ENCODE peak calls at places on chromosomes 1 and 21, in five cellular contexts. A, W, R, Z and K are unnamed samples.

GRCh38 chr1:203250936-203251335 is 21.5 kb upstream of the CHIT1 start:
- DNase-seq in A (no peak), W (no peak), R (no peak), Z (no peak), K (no peak)

GRCh38 chr1:116472431-116472961 is 98.3 kb downstream of the CD58 start:
- DNase-seq in A (no peak), W (no peak), R (no peak), Z (peak; percentile 92), K (no peak)

GRCh38 chr1:217274927-217275616 is 355.8 kb downstream of the GPATCH2 start:
- DNase-seq in A (no peak), W (no peak), R (no peak), Z (peak; percentile 10), K (no peak)

GRCh38 chr1:27357281-27358037 is 9.3 kb downstream of the MAP3K6 start:
- DNase-seq in A (peak; percentile 87), W (peak; percentile 88), R (peak; percentile 78), Z (peak; percentile 73), K (peak; percentile 77)

GRCh38 chr1:186482661-186483255 is 21.8 kb upstream of the PDC start:
- DNase-seq in A (peak; percentile 84), W (peak; percentile 45), R (peak; percentile 41), Z (peak; percentile 88), K (peak; percentile 60)

GRCh38 chr1:116986531-116987255 is 14.9 kb upstream of the CD101 start:
- DNase-seq in A (peak; percentile 57), W (no peak), R (no peak), Z (no peak), K (peak; percentile 18)

GRCh38 chr1:46171351-46171750 is 3.5 kb upstream of the TSPAN1 start:
- DNase-seq in A (no peak), W (no peak), R (no peak), Z (no peak), K (peak; percentile 79)

GRCh38 chr1:30300669-30301068 is 422.7 kb downstream of the MATN1 start:
- DNase-seq in A (no peak), W (no peak), R (no peak), Z (peak; percentile 57), K (no peak)

GRCh38 chr21:25330266-25330665 is 277.0 kb downstream of the MRPL39 start:
- DNase-seq in A (no peak), W (no peak), R (no peak), Z (no peak), K (no peak)

GRCh38 chr21:29436143-29436542 is 137.4 kb downstream of the BACH1 start:
- DNase-seq in A (peak; percentile 18), W (no peak), R (no peak), Z (peak; percentile 19), K (no peak)

GRCh38 chr1:187513190-187513589 is 684.4 kb downstream of the PLA2G4A start:
- DNase-seq in A (no peak), W (no peak), R (no peak), Z (peak; percentile 17), K (peak; percentile 44)

GRCh38 chr1:169707917-169708604 is 3.4 kb downstream of the SELL start:
- DNase-seq in A (no peak), W (no peak), R (no peak), Z (no peak), K (no peak)

GRCh38 chr1:234143681-234144080 is 229.6 kb upstream of the COA6 start:
- DNase-seq in A (no peak), W (no peak), R (no peak), Z (no peak), K (no peak)

GRCh38 chr1:15734296-15734695 is 1.8 kb upstream of the SLC25A34 start:
- DNase-seq in A (no peak), W (no peak), R (no peak), Z (no peak), K (no peak)

DNA sequence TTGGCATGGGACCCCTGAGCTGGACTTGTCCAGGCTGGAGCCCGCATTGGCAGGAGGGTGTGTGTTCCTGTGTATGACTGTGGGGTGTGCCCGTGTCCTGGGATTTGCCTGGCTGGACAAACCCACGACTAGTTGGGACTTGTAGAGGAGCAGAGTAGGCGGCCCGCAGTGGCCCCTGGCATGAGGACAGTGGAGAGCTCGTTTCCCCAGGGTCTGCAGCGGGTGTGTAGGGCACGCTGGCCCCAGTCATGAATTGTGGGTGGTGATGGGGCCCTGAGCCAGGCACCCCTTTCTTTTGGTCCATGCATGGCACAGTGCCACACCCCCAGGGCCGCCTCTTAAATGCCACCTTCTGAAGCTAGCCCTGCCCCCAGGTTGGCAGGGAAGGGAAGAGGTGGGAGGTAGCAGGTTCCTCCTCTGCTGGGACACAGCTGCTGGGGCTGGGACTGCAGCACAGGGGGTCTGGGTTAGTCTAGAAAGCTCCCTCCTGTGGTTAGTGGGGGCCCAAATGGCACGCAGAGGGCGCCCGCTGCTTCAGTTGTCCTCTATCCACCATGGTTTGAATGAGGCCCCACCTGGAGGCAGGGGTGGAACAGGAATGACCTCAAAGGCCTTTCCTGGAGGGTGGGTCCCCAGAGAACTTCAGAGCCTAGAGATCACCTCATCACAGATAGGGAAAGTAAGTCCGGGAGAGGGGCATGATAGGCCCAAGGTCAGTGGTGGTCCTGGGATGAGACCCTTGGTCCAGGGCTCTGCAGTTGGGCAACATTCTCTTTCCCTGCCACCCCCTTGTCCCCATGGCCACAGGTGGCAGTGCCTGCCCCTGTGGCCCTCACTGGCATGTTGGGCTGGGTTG is 4.1 kb downstream of the CROCC start:
- DNase-seq in A (no peak), W (no peak), R (no peak), Z (no peak), K (no peak)
- H3K4me3 ChIP-seq in A (no peak overlapping the region), W (no peak overlapping the region), R (no peak overlapping the region), Z (no peak overlapping the region), K (no peak overlapping the region)

GRCh38 chr1:37997256-37998088 is 7.7 kb upstream of the SF3A3 start:
- DNase-seq in A (no peak), W (no peak), R (no peak), Z (no peak), K (no peak)

GRCh38 chr1:37998089-37998808 is 7.1 kb downstream of the FHL3 start:
- DNase-seq in A (no peak), W (no peak), R (no peak), Z (no peak), K (no peak)

GRCh38 chr1:37995773-37996379 is 6.1 kb upstream of the SF3A3 start:
- DNase-seq in A (peak; percentile 96), W (peak; percentile 56), R (no peak), Z (peak; percentile 97), K (no peak)

GRCh38 chr1:37998913-37999433 is 6.3 kb downstream of the FHL3 start:
- DNase-seq in A (no peak), W (no peak), R (no peak), Z (no peak), K (peak; percentile 77)

GRCh38 chr1:37994886-37995566 is 5.2 kb upstream of the SF3A3 start:
- DNase-seq in A (peak; percentile 30), W (no peak), R (no peak), Z (no peak), K (no peak)
- H3K4me3 ChIP-seq in A (peak overlapping the region; percentile 67), W (no peak overlapping the region), R (no peak overlapping the region), Z (peak overlapping the region; percentile 54), K (no peak overlapping the region)

GRCh38 chr21:45556645-45557601 is 14.7 kb upstream of the SLC19A1 start:
- DNase-seq in A (no peak), W (peak; percentile 47), R (no peak), Z (no peak), K (peak; percentile 73)
- H3K4me3 ChIP-seq in A (no peak overlapping the region), W (no peak overlapping the region), R (no peak overlapping the region), Z (no peak overlapping the region), K (peak overlapping the region; percentile 72)

DNA sequence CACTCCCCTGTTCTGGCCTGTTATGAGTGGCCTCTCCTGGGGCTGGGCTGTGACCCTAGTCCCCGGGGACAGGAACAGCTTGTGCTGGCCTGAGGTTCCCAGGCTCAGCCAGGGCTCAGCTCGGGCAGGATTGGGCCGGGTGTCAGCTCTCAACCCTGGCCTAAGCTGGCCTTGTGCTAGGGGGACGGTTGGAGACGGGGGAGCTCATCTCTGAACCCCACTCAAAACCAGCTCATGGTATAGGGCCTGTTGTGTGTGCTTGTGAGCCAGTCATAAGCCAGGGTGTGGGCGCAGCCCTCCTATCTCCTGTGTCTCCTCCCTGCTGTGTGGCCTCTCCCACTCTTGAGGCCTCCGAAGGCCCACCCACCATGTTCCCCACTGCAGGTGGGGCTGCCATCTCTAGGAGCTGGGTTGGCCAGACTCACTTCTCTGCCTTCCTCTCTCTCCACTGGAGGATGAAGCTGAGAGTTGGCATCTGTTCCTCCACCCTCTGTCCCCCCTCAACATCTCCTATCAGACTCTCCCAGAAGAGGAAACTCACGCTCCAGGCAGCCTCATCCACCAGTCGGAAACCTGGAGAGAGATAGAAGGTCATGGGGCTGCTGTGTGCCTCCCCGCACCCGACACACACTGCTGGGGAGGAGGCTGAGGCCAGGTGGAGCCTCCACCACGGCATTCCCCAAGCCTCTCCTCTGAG is 1.3 kb downstream of the PEAR1 start:
- DNase-seq in A (no peak), W (peak; percentile 8), R (no peak), Z (no peak), K (no peak)
- H3K4me3 ChIP-seq in A (no peak overlapping the region), W (no peak overlapping the region), R (no peak overlapping the region), Z (no peak overlapping the region), K (no peak overlapping the region)

DNA sequence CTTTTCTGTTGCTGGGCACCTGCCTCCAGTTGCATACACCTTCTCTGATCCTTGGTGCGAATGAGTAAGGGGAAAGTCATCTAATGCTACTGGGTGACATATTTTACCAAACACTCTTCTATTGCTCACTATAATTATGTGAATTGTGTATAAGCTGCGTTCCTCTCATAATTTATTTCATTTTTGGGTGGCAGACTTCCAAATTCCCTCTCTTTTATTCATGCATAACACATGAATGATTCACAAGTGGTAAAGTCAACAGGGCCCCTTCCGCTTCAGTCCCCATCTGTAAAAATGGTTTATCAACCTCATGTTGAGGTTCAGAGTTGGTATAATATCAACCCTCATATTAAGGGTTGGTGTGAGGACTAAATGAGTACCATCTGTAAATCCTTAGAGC is 3.2 kb upstream of the QSOX1 start:
- DNase-seq in A (no peak), W (no peak), R (peak; percentile 41), Z (peak; percentile 67), K (no peak)
- H3K4me3 ChIP-seq in A (no peak overlapping the region), W (no peak overlapping the region), R (no peak overlapping the region), Z (no peak overlapping the region), K (no peak overlapping the region)

DNA sequence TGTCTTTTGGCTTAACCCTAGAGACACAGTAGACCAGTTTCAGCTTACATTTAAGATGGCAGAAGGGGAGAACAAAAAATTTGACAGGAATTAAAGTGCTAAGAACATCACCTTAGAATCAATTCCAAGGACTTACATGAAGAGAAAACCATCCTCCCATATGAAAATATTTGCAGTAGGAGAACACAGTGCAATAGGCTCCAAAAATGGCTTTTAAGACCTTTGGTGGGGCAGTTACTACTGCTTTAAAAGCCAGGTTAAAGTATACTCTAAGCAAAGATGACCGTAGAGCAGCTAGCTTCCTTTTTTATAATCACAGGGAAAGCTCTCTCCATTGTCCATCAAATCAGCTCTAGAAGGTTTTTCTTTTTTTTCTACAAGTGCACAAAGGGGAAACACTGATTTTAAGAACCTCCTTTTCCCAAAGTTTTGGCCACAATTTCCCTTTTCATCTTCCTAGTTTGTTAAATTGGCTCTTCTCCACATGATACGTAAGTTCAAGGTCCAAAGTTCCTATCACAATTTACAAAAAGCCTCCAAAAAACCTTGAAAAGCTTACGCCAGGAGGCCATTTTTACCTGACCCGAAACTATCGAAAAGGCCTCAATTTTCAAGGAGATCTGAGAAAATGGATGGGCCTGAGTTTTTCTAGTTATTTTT is 3.3 kb downstream of the TXNIP start:
- DNase-seq in A (no peak), W (no peak), R (no peak), Z (no peak), K (no peak)
- H3K4me3 ChIP-seq in A (no peak overlapping the region), W (peak overlapping the region; percentile 99), R (no peak overlapping the region), Z (peak overlapping the region; percentile 67), K (peak overlapping the region; percentile 99)

GRCh38 chr1:9200441-9200840 is 34.1 kb upstream of the H6PD start:
- DNase-seq in A (no peak), W (no peak), R (no peak), Z (no peak), K (no peak)
- H3K4me3 ChIP-seq in A (no peak overlapping the region), W (no peak overlapping the region), R (no peak overlapping the region), Z (no peak overlapping the region), K (no peak overlapping the region)